ENCODE peak calls at places on chromosome 5, in seven cellular contexts. Y, A, C, P, D, S and G are unnamed samples.
A peak's percentile ranks its signal among the peaks of the same experiment; 100 is the strongest.

GRCh38 chr5:136042665-136043121 is 13.9 kb downstream of the TGFBI start:
- DNase-seq in Y (no peak), A (no peak), C (no peak), P (no peak), D (no peak), S (peak; percentile 29), G (no peak)

GRCh38 chr5:949815-950560 is 57.3 kb downstream of the TRIP13 start:
- DNase-seq in Y (no peak), A (no peak), C (no peak), P (no peak), D (no peak), S (no peak), G (no peak)

GRCh38 chr5:153513171-153513570 is 22.7 kb downstream of the GRIA1 start:
- DNase-seq in Y (no peak), A (no peak), C (no peak), P (no peak), D (no peak), S (no peak), G (no peak)

GRCh38 chr5:89269721-89270120 is 386.7 kb upstream of the MEF2C start:
- DNase-seq in Y (no peak), A (no peak), C (no peak), P (no peak), D (no peak), S (no peak), G (no peak)

GRCh38 chr5:5800801-5801761 is 378.6 kb downstream of the ICE1 start:
- DNase-seq in Y (no peak), A (no peak), C (no peak), P (no peak), D (no peak), S (no peak), G (no peak)

GRCh38 chr5:141419074-141419880 is 1.6 kb upstream of the PCDHGA11 start:
- DNase-seq in Y (no peak), A (no peak), C (no peak), P (no peak), D (no peak), S (no peak), G (no peak)

GRCh38 chr5:132877466-132877865 is 4.0 kb downstream of the LEAP2 start:
- DNase-seq in Y (no peak), A (no peak), C (no peak), P (no peak), D (no peak), S (no peak), G (no peak)

GRCh38 chr5:150502106-150502505 is 5.8 kb upstream of the NDST1 start:
- DNase-seq in Y (no peak), A (no peak), C (no peak), P (no peak), D (no peak), S (no peak), G (peak; percentile 99)

GRCh38 chr5:119255571-119256356 is 100.1 kb upstream of the TNFAIP8 start:
- DNase-seq in Y (no peak), A (peak; percentile 16), C (peak; percentile 19), P (peak; percentile 74), D (no peak), S (peak; percentile 74), G (no peak)

GRCh38 chr5:54415896-54416640 is 39.4 kb upstream of the HSPB3 start:
- DNase-seq in Y (no peak), A (no peak), C (no peak), P (no peak), D (no peak), S (no peak), G (no peak)

GRCh38 chr5:168300377-168301182 is 9.1 kb downstream of the WWC1 start:
- DNase-seq in Y (no peak), A (no peak), C (no peak), P (no peak), D (no peak), S (no peak), G (no peak)

GRCh38 chr5:73663161-73663859 is 37.3 kb downstream of the ARHGEF28 start:
- DNase-seq in Y (no peak), A (no peak), C (no peak), P (no peak), D (no peak), S (peak; percentile 73), G (no peak)

GRCh38 chr5:76819851-76820280 is 1.0 kb downstream of the F2RL1 start:
- DNase-seq in Y (no peak), A (no peak), C (no peak), P (no peak), D (no peak), S (no peak), G (peak; percentile 16)

GRCh38 chr5:149823350-149823749 is 93.2 kb downstream of the PPARGC1B start:
- DNase-seq in Y (no peak), A (no peak), C (no peak), P (no peak), D (no peak), S (no peak), G (no peak)

GRCh38 chr5:68436686-68437520 is 221.3 kb downstream of the PIK3R1 start:
- DNase-seq in Y (peak; percentile 83), A (no peak), C (no peak), P (no peak), D (no peak), S (no peak), G (no peak)

GRCh38 chr5:94243612-94244011 is 374.8 kb downstream of the KIAA0825 start:
- DNase-seq in Y (no peak), A (no peak), C (no peak), P (no peak), D (no peak), S (no peak), G (no peak)
- TF ChIP-seq JUND in Y (no peak), A (no peak), C (no peak), P (no peak), D (no peak), S (no peak), G (no peak)

GRCh38 chr5:178403956-178404600 is 171.5 kb upstream of the PHYKPL start:
- DNase-seq in Y (no peak), A (no peak), C (no peak), P (no peak), D (no peak), S (no peak), G (no peak)
- TF ChIP-seq JUND in Y (no peak), A (no peak), C (no peak), P (no peak), D (no peak), S (no peak), G (no peak)

GRCh38 chr5:179680780-179681411 is at the start of gene CBY3:
- DNase-seq in Y (no peak), A (no peak), C (no peak), P (no peak), D (no peak), S (peak; percentile 46), G (no peak)
- TF ChIP-seq JUND in Y (no peak), A (no peak), C (no peak), P (no peak), D (no peak), S (peak; percentile 65), G (no peak)

GRCh38 chr5:2212481-2212880 is 329.8 kb upstream of the IRX4 start:
- DNase-seq in Y (no peak), A (no peak), C (no peak), P (no peak), D (no peak), S (no peak), G (no peak)
- TF ChIP-seq JUND in Y (no peak), A (no peak), C (no peak), P (no peak), D (no peak), S (no peak), G (no peak)